ENCODE peak calls at places on chromosomes 6 and 20, in seven cellular contexts. Z, M, L, S, B, Y and J are unnamed samples.

GRCh38 chr6:33633462-33634158 is 12.5 kb downstream of the ITPR3 start:
- DNase-seq in Y (peak; percentile 72), S (no peak), Z (peak; percentile 72), L (peak; percentile 75), M (peak; percentile 66), B (no peak), J (peak; percentile 65)

GRCh38 chr20:37781626-37782025 is 87.8 kb downstream of the CTNNBL1 start:
- DNase-seq in B (no peak), S (no peak), Z (peak; percentile 4), Y (no peak), L (no peak), M (no peak), J (no peak)

GRCh38 chr6:7543761-7544424 is 2.4 kb downstream of the DSP start:
- DNase-seq in Y (no peak), L (no peak), S (no peak), B (no peak), M (peak; percentile 43), Z (peak; percentile 38), J (no peak)

GRCh38 chr20:24018796-24019195 is 30.2 kb upstream of the GGTLC1 start:
- DNase-seq in B (no peak), Z (no peak), Y (no peak), S (no peak), L (peak; percentile 39), M (no peak), J (no peak)

GRCh38 chr6:25175656-25176055 is 103.5 kb upstream of the CARMIL1 start:
- DNase-seq in L (no peak), B (no peak), Y (no peak), S (no peak), M (no peak), Z (no peak), J (no peak)

GRCh38 chr6:124234806-124235205 is 431.1 kb downstream of the NKAIN2 start:
- DNase-seq in B (no peak), Y (no peak), S (no peak), Z (no peak), M (no peak), L (no peak), J (no peak)

GRCh38 chr6:115681978-115682775 is 378.5 kb downstream of the FRK start:
- DNase-seq in Z (no peak), Y (no peak), L (no peak), B (no peak), S (no peak), M (no peak), J (no peak)

GRCh38 chr6:152642578-152643375 is 5.6 kb upstream of the SYNE1 start:
- DNase-seq in Z (peak; percentile 87), Y (peak; percentile 52), B (peak; percentile 31), S (peak; percentile 21), L (peak; percentile 38), M (peak; percentile 77), J (peak; percentile 57)

GRCh38 chr20:21507275-21508229 is 6.3 kb downstream of the NKX2-2 start:
- DNase-seq in M (no peak), L (no peak), S (no peak), Z (peak; percentile 31), B (no peak), Y (no peak), J (no peak)

GRCh38 chr6:26232950-26233607 is 131.9 kb upstream of the BTN3A2 start:
- DNase-seq in L (no peak), M (no peak), B (no peak), Y (no peak), S (no peak), Z (peak; percentile 58), J (no peak)

GRCh38 chr20:63517376-63518309 is 2.9 kb upstream of the PPDPF start:
- DNase-seq in Z (no peak), S (no peak), Y (no peak), M (no peak), L (no peak), B (no peak), J (no peak)

GRCh38 chr6:140380371-140381218 is 1006.1 kb upstream of the CITED2 start:
- DNase-seq in Z (no peak), Y (no peak), M (no peak), B (no peak), S (no peak), L (peak; percentile 19), J (no peak)

GRCh38 chr20:20450461-20451027 is 82.6 kb downstream of the INSM1 start:
- DNase-seq in B (no peak), S (no peak), Y (peak; percentile 63), L (no peak), Z (no peak), M (no peak), J (no peak)

GRCh38 chr6:138568997-138569396 is 69.7 kb upstream of the NHSL1 start:
- DNase-seq in S (no peak), L (no peak), Y (no peak), M (no peak), B (no peak), Z (no peak), J (peak; percentile 51)

GRCh38 chr20:47546184-47547033 is 44.7 kb downstream of the NCOA3 start:
- DNase-seq in L (peak; percentile 70), M (no peak), Y (no peak), S (no peak), B (peak; percentile 68), Z (peak; percentile 49), J (no peak)

GRCh38 chr6:165702669-165703068 is 39.6 kb upstream of the PDE10A start:
- DNase-seq in Y (no peak), L (no peak), Z (no peak), S (no peak), M (no peak), B (no peak), J (no peak)

GRCh38 chr20:137668-138131 is 4.7 kb upstream of the DEFB126 start:
- DNase-seq in Y (no peak), M (no peak), S (no peak), Z (peak; percentile 64), L (no peak), B (no peak), J (no peak)

GRCh38 chr20:45343867-45344721 is 4.1 kb downstream of the SDC4 start:
- DNase-seq in Y (no peak), M (peak; percentile 33), Z (no peak), B (peak; percentile 71), S (no peak), L (peak; percentile 97), J (no peak)

GRCh38 chr6:39214846-39215639 is 14.2 kb downstream of the KCNK5 start:
- DNase-seq in S (no peak), M (no peak), Z (no peak), L (no peak), Y (no peak), B (no peak), J (no peak)

GRCh38 chr6:40328376-40328987 is 258.7 kb downstream of the LRFN2 start:
- DNase-seq in S (no peak), Z (peak; percentile 91), B (no peak), Y (no peak), L (peak; percentile 76), M (peak; percentile 60), J (peak; percentile 44)

GRCh38 chr6:34679552-34680255 is 16.9 kb downstream of the ILRUN start:
- DNase-seq in Y (no peak), M (no peak), S (no peak), L (no peak), Z (no peak), B (no peak), J (no peak)

GRCh38 chr6:137013738-137014602 is 30.8 kb downstream of the IL20RA start:
- DNase-seq in Z (peak; percentile 77), L (peak; percentile 67), B (peak; percentile 46), S (no peak), M (peak; percentile 54), Y (no peak), J (no peak)
- TF ChIP-seq CTCF in Z (peak; percentile 74), L (peak; percentile 81), B (peak; percentile 63), S (no peak), M (peak; percentile 73), Y (peak; percentile 74), J (peak; percentile 18)

GRCh38 chr6:53148684-53149083 is at the start of gene GCM1:
- DNase-seq in L (no peak), M (no peak), S (no peak), Z (no peak), Y (no peak), B (no peak), J (no peak)

GRCh38 chr6:53154071-53154470 is 5.4 kb upstream of the GCM1 start:
- DNase-seq in Z (no peak), B (no peak), Y (no peak), S (no peak), M (no peak), L (no peak), J (no peak)

GRCh38 chr6:53152576-53152975 is 3.9 kb upstream of the GCM1 start:
- DNase-seq in S (no peak), M (no peak), Z (no peak), L (no peak), Y (no peak), B (no peak), J (no peak)

GRCh38 chr6:53154794-53155193 is 6.2 kb upstream of the GCM1 start:
- DNase-seq in B (no peak), Y (no peak), L (no peak), M (no peak), Z (no peak), S (no peak), J (no peak)

GRCh38 chr6:53151676-53152075 is 3.0 kb upstream of the GCM1 start:
- DNase-seq in S (no peak), L (no peak), M (no peak), Y (no peak), B (no peak), Z (peak; percentile 79), J (no peak)
- TF ChIP-seq CTCF in S (no peak), L (no peak), M (peak; percentile 45), Y (no peak), B (peak; percentile 34), Z (peak; percentile 73), J (no peak)

DNA sequence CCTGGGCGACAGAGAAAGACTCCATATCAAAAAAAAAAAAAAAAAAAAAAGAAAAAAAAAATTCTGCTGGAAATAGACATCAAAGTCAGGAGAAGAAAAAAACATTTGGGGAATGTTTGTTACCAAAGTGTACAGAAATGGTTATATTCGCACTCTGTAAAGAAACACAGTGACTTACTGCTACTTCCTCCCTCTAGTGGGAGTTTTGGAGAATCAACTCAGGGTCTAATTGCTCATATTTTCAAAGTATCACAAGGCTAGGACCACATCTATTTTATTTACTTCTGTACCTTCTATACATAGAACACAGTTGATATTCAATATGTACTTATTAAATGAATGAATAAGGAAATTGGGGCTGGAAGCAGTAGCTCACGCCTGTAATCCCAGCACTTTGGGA is 24.4 kb downstream of the ARG1 start:
- DNase-seq in Y (no peak), M (no peak), S (no peak), B (no peak), Z (peak; percentile 5), L (peak; percentile 2), J (no peak)
- TF ChIP-seq CTCF in Y (peak; percentile 30), M (peak; percentile 39), S (no peak), B (peak; percentile 30), Z (peak; percentile 63), L (peak; percentile 13), J (peak; percentile 21)

GRCh38 chr20:48705208-48706115 is 122.3 kb downstream of the PREX1 start:
- DNase-seq in Y (no peak), Z (no peak), M (no peak), S (no peak), B (no peak), L (no peak), J (no peak)

GRCh38 chr20:48708116-48708515 is 119.7 kb downstream of the PREX1 start:
- DNase-seq in M (no peak), L (no peak), B (no peak), Z (no peak), S (no peak), Y (no peak), J (no peak)

GRCh38 chr20:48708630-48709029 is 119.2 kb downstream of the PREX1 start:
- DNase-seq in M (no peak), S (no peak), Y (no peak), L (no peak), Z (no peak), B (no peak), J (no peak)

GRCh38 chr20:48706116-48706656 is 121.6 kb downstream of the PREX1 start:
- DNase-seq in Y (no peak), Z (no peak), B (no peak), S (peak; percentile 36), M (no peak), L (no peak), J (no peak)

GRCh38 chr20:48706710-48707339 is 121.0 kb downstream of the PREX1 start:
- DNase-seq in B (no peak), M (no peak), L (no peak), S (no peak), Y (no peak), Z (peak; percentile 31), J (no peak)
- TF ChIP-seq CTCF in B (no peak), M (no peak), L (no peak), S (no peak), Y (no peak), Z (peak; percentile 27), J (no peak)